ENCODE peak calls at places on chromosomes 1 and 21, in six cellular contexts. V is IMR-90, W is H9, P is H1, A is mesenchymal stem cell, H is trophoblast cell. J is an unnamed sample.

GRCh38 chr21:45802425-45802824 is 158.9 kb downstream of the PCBP3 start:
- DNase-seq in W (no peak), A (no peak), P (no peak), V (no peak), H (no peak), J (no peak)

GRCh38 chr21:34684174-34684876 is 15.5 kb downstream of the CLIC6 start:
- DNase-seq in V (no peak), H (no peak), P (no peak), A (no peak), W (no peak), J (no peak)

GRCh38 chr1:8004803-8005573 is 21.1 kb downstream of the ERRFI1 start:
- DNase-seq in V (peak; percentile 98), A (peak; percentile 97), P (no peak), W (no peak), H (peak; percentile 97), J (no peak)

GRCh38 chr21:39537571-39537970 is 75.2 kb upstream of the B3GALT5 start:
- DNase-seq in W (peak; percentile 76), P (peak; percentile 74), V (no peak), A (no peak), H (no peak), J (no peak)

GRCh38 chr1:56970280-56970679 is 4.5 kb upstream of the C8B start:
- DNase-seq in P (no peak), A (no peak), H (no peak), V (no peak), W (no peak), J (no peak)

GRCh38 chr1:218945050-218945449 is 228.6 kb upstream of the LYPLAL1 start:
- DNase-seq in H (no peak), W (no peak), V (peak; percentile 36), A (no peak), P (no peak), J (no peak)

GRCh38 chr1:82390627-82391026 is 589.9 kb downstream of the ADGRL2 start:
- DNase-seq in P (no peak), H (no peak), A (no peak), V (no peak), W (no peak), J (no peak)

GRCh38 chr1:46474580-46474979 is 15.1 kb upstream of the DMBX1 start:
- DNase-seq in P (no peak), A (no peak), H (no peak), V (no peak), W (no peak), J (no peak)

GRCh38 chr1:203200059-203200553 is 13.6 kb upstream of the CHI3L1 start:
- DNase-seq in V (peak; percentile 81), W (no peak), P (no peak), H (no peak), A (peak; percentile 77), J (no peak)

GRCh38 chr1:198680174-198680871 is 41.5 kb downstream of the PTPRC start:
- DNase-seq in V (no peak), W (no peak), P (no peak), A (no peak), H (no peak), J (no peak)

GRCh38 chr1:47569681-47570470 is 132.0 kb downstream of the FOXD2 start:
- DNase-seq in W (peak; percentile 73), P (no peak), H (peak; percentile 86), A (peak; percentile 89), V (peak; percentile 91), J (no peak)

GRCh38 chr1:172883387-172883791 is 167.4 kb downstream of the TNFSF18 start:
- DNase-seq in V (no peak), H (peak; percentile 40), W (no peak), A (no peak), P (no peak), J (no peak)

GRCh38 chr1:3879787-3880428 is 20.2 kb downstream of the C1orf174 start:
- DNase-seq in P (no peak), W (no peak), V (no peak), H (no peak), A (no peak), J (no peak)

GRCh38 chr1:229156819-229157218 is 114.1 kb upstream of the RAB4A start:
- DNase-seq in W (no peak), V (no peak), A (peak; percentile 32), P (no peak), H (no peak), J (no peak)

GRCh38 chr1:6646499-6647148 is 22.0 kb downstream of the THAP3 start:
- DNase-seq in P (no peak), W (peak; percentile 40), H (no peak), V (peak; percentile 54), A (peak; percentile 67), J (no peak)

GRCh38 chr1:6241107-6241886 is 2.7 kb upstream of the HES3 start:
- DNase-seq in V (no peak), A (no peak), H (no peak), W (no peak), P (no peak), J (no peak)

DNA sequence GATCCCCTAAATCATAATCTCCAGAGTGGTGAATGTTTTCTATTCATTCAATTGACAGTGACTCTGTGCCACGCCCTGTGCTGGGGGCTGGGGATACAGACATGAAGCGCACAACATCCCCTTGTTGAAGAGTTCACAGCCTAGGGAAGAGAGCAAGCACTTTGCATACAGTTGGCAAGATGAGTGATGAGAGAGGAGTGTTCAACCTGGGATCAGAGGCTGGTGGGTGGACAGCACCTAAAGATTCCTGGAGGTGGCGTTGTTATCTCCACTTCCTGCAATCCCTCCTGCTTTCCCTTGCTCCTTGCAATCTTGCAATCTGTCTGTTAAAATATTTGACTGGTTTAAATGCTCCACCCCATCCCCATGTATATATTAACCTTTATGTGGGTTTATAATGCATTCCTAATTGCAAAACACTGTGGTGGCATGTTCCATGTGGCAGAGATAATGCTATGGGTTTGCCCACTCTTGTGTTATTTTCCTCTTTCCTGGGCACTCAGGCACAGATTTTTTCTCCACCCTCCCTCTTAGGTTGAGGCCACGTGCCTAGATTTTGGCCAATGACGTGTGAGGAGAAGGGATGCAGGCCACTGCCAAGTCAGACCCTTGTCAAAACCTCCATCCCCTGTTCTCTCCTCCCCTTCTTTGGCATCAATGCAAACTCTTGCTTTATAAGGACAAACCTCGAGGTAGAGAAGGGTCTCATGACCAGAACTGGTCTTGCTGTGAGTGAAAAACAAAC is 36.2 kb upstream of the GADD45A start:
- DNase-seq in V (no peak), P (no peak), W (peak; percentile 41), H (no peak), A (no peak), J (no peak)
- H4K91ac ChIP-seq in V (no peak overlapping the region), P (no peak overlapping the region), W (no peak overlapping the region), H (no peak overlapping the region), A (no peak overlapping the region), J (no peak overlapping the region)

GRCh38 chr1:28359592-28360239 is 9.8 kb upstream of the PHACTR4 start:
- DNase-seq in V (peak; percentile 64), A (peak; percentile 69), H (peak; percentile 70), W (peak; percentile 62), P (no peak), J (peak; percentile 38)

GRCh38 chr1:28369518-28370219 is at the start of gene PHACTR4:
- DNase-seq in H (peak; percentile 96), W (peak; percentile 98), V (peak; percentile 91), P (peak; percentile 96), A (peak; percentile 94), J (peak; percentile 91)

GRCh38 chr1:28369225-28369517 is 369 bp upstream of the PHACTR4 start:
- DNase-seq in P (no peak), H (no peak), V (no peak), A (no peak), W (no peak), J (no peak)

GRCh38 chr1:28365864-28366263 is 3.7 kb upstream of the PHACTR4 start:
- DNase-seq in H (no peak), P (no peak), W (no peak), V (no peak), A (no peak), J (no peak)

GRCh38 chr1:28364888-28365287 is 4.7 kb upstream of the PHACTR4 start:
- DNase-seq in H (no peak), A (no peak), P (no peak), W (no peak), V (no peak), J (no peak)
- H4K91ac ChIP-seq in H (no peak overlapping the region), A (no peak overlapping the region), P (no peak overlapping the region), W (no peak overlapping the region), V (no peak overlapping the region), J (no peak overlapping the region)

GRCh38 chr21:25025596-25025995 is 581.7 kb downstream of the MRPL39 start:
- DNase-seq in A (no peak), W (no peak), V (no peak), H (no peak), P (no peak), J (no peak)
- H4K91ac ChIP-seq in A (no peak overlapping the region), W (no peak overlapping the region), V (no peak overlapping the region), H (no peak overlapping the region), P (no peak overlapping the region), J (no peak overlapping the region)

GRCh38 chr1:114344656-114345055 is 166.3 kb downstream of the TRIM33 start:
- DNase-seq in V (peak; percentile 89), P (no peak), A (no peak), H (no peak), W (no peak), J (no peak)

GRCh38 chr1:114339379-114339778 is 171.6 kb downstream of the TRIM33 start:
- DNase-seq in H (no peak), W (no peak), A (no peak), P (no peak), V (no peak), J (no peak)

GRCh38 chr1:114341886-114342285 is 169.1 kb downstream of the TRIM33 start:
- DNase-seq in P (no peak), H (no peak), W (no peak), A (no peak), V (no peak), J (no peak)

GRCh38 chr1:114340906-114341698 is 169.9 kb downstream of the TRIM33 start:
- DNase-seq in V (no peak), H (no peak), P (no peak), W (no peak), A (no peak), J (no peak)

DNA sequence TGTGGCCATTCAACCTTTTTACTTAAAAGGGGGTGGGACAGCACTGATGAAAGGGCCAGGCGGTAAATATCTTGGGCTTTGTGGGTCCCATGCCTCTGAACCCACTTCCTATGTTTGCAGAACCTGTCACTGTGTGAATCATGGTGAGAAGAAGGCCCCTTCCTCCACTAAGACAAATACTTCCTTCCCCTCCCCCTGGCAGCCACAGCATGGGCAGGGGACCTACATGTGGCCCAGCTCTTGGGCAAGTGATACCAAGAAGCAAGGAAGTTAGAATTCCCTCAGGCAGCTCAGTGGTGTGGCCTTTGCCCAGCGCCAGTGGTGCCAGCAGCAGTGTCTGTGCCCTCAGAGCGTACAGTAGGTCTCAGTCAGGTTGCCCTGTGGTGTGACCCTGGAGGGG is 168.6 kb downstream of the TRIM33 start:
- DNase-seq in A (no peak), H (no peak), W (no peak), P (no peak), V (no peak), J (no peak)
- H4K91ac ChIP-seq in A (no peak overlapping the region), H (no peak overlapping the region), W (no peak overlapping the region), P (no peak overlapping the region), V (no peak overlapping the region), J (no peak overlapping the region)

J was measured in neuronal stem cell.